ENCODE peak calls at places on chromosomes 1 and 21, in four cellular contexts. R is COR-L47; F is stimulated activated CD8-positive, alpha-beta memory T cell treated with anti-CD3 and anti-CD28 coated beads, Interleukin-4, amount 100 ng/mL, for 48 hours; H is GM18507. Z is an unnamed sample.

GRCh38 chr1:48644190-48644930 is 132.3 kb downstream of the BEND5 start:
- DNase-seq in F (no peak), R (no peak), H (no peak), Z (no peak)

GRCh38 chr1:93827633-93828436 is 51.2 kb downstream of the DNTTIP2 start:
- DNase-seq in R (no peak), F (no peak), H (no peak), Z (no peak)

GRCh38 chr1:100530901-100531487 is 6.9 kb upstream of the GPR88 start:
- DNase-seq in H (no peak), F (no peak), R (no peak), Z (no peak)

GRCh38 chr1:8969937-8970336 is 24.3 kb downstream of the CA6 start:
- DNase-seq in H (no peak), R (no peak), F (no peak), Z (no peak)

GRCh38 chr1:93442276-93442675 is 5.6 kb upstream of the FNBP1L start:
- DNase-seq in R (no peak), H (no peak), F (no peak), Z (no peak)

GRCh38 chr1:171055966-171056643 is 34.6 kb upstream of the FMO3 start:
- DNase-seq in R (no peak), F (no peak), H (no peak), Z (no peak)

GRCh38 chr21:39125752-39126485 is 57.3 kb downstream of the PSMG1 start:
- DNase-seq in H (no peak), F (no peak), R (peak), Z (peak)

GRCh38 chr1:21590116-21590905 is 78.8 kb downstream of the RAP1GAP start:
- DNase-seq in R (peak), H (no peak), F (no peak), Z (no peak)

GRCh38 chr1:145961425-145962156 is 2.8 kb downstream of the ANKRD34A start:
- DNase-seq in F (peak), H (no peak), R (no peak), Z (peak)

GRCh38 chr1:59143824-59144223 is 153.1 kb upstream of the FGGY start:
- DNase-seq in R (no peak), H (no peak), F (no peak), Z (no peak)

GRCh38 chr1:107153033-107153432 is 12.2 kb downstream of the NTNG1 start:
- DNase-seq in H (no peak), F (no peak), R (peak), Z (no peak)

GRCh38 chr21:37071561-37072238 is 1.2 kb downstream of the PIGP start:
- DNase-seq in H (no peak), R (peak), F (peak), Z (no peak)

GRCh38 chr1:76074321-76075187 is at the start of gene ST6GALNAC3:
- DNase-seq in R (peak), F (peak), H (peak), Z (peak)

GRCh38 chr1:172373864-172374263 is 46.6 kb upstream of the C1orf105 start:
- DNase-seq in R (no peak), F (no peak), H (no peak), Z (no peak)

GRCh38 chr21:43278766-43279577 is 110.2 kb downstream of the CRYAA start:
- DNase-seq in F (no peak), H (no peak), R (no peak), Z (no peak)

GRCh38 chr1:159943908-159944622 is 1.3 kb downstream of the IGSF9 start:
- DNase-seq in R (peak), F (no peak), H (no peak), Z (no peak)

GRCh38 chr1:15007842-15008241 is 145.7 kb upstream of the TMEM51 start:
- DNase-seq in R (no peak), F (no peak), H (no peak), Z (no peak)

GRCh38 chr1:23838401-23838866 is 13.2 kb upstream of the HMGCL start:
- DNase-seq in R (no peak), H (no peak), F (peak), Z (peak)

GRCh38 chr1:205377355-205377754 is 20.6 kb upstream of the KLHDC8A start:
- DNase-seq in R (no peak), H (no peak), F (no peak), Z (no peak)

GRCh38 chr1:244010191-244010590 is 40.9 kb upstream of the ZBTB18 start:
- DNase-seq in R (no peak), F (peak), H (no peak), Z (no peak)

GRCh38 chr1:85623061-85623471 is 42.5 kb downstream of the CCN1 start:
- DNase-seq in R (no peak), F (no peak), H (no peak), Z (no peak)

GRCh38 chr1:42085596-42085995 is 67.6 kb upstream of the GUCA2B start:
- DNase-seq in R (no peak), F (no peak), H (no peak), Z (no peak)

GRCh38 chr1:19612516-19612915 is 31.6 kb upstream of the NBL1 start:
- DNase-seq in H (no peak), F (no peak), R (no peak), Z (no peak)

GRCh38 chr1:177334856-177335255 is 164.1 kb downstream of the BRINP2 start:
- DNase-seq in R (no peak), H (no peak), F (no peak), Z (no peak)

GRCh38 chr1:160171352-160171751 is 19.0 kb upstream of the CASQ1 start:
- DNase-seq in F (no peak), H (no peak), R (no peak), Z (no peak)

GRCh38 chr1:151867321-151867720 is 13.8 kb upstream of the THEM5 start:
- DNase-seq in R (no peak), F (no peak), H (no peak), Z (no peak)

GRCh38 chr21:21415741-21416140 is 417.5 kb downstream of the NCAM2 start:
- DNase-seq in H (no peak), R (no peak), F (no peak), Z (no peak)